ENCODE peak calls at places on chromosome 22, in ten cellular contexts. Y is psoas muscle; O is uterus; T is BJ; I is RWPE1; N is heart right ventricle; Q is CD4-positive, alpha-beta T cell; X is astrocyte; G is neural progenitor cell; E is B cell. Z is an unnamed sample.

GRCh38 chr22:50613291-50613981 is 12.8 kb downstream of the MAPK8IP2 start:
- DNase-seq in O (no peak), Q (no peak), X (no peak), T (no peak), G (no peak), E (no peak), I (no peak), Y (peak), N (peak), Z (no peak)

GRCh38 chr22:28981818-28982499 is 79.7 kb downstream of the C22orf31 start:
- DNase-seq in G (no peak), Y (no peak), X (no peak), O (no peak), E (no peak), N (no peak), I (no peak), T (no peak), Q (no peak), Z (no peak)

GRCh38 chr22:37427128-37427710 is at the start of gene ELFN2:
- DNase-seq in X (no peak), N (peak), Q (no peak), G (peak), T (no peak), I (peak), Y (no peak), O (no peak), E (peak), Z (no peak)

GRCh38 chr22:33925194-33925593 is 4.9 kb upstream of the LARGE1 start:
- DNase-seq in X (no peak), G (no peak), O (no peak), N (no peak), T (no peak), I (no peak), Y (no peak), Q (no peak), E (no peak), Z (no peak)

GRCh38 chr22:28410050-28410816 is 269.4 kb downstream of the TTC28 start:
- DNase-seq in G (no peak), Y (no peak), T (no peak), Q (no peak), O (no peak), X (peak), E (no peak), N (no peak), I (no peak), Z (peak)

GRCh38 chr22:38437416-38437815 is 17.6 kb downstream of the KCNJ4 start:
- DNase-seq in N (no peak), G (no peak), O (no peak), T (no peak), Q (no peak), E (no peak), X (no peak), I (no peak), Y (no peak), Z (no peak)

GRCh38 chr22:22156716-22157499 is 87.7 kb upstream of the VPREB1 start:
- DNase-seq in E (peak), T (no peak), Q (peak), O (no peak), G (peak), I (peak), X (peak), Y (no peak), N (no peak), Z (peak)

GRCh38 chr22:37411655-37412054 is 15.6 kb downstream of the ELFN2 start:
- DNase-seq in Q (no peak), E (no peak), N (no peak), G (no peak), Y (no peak), O (no peak), I (no peak), X (no peak), T (no peak), Z (no peak)

GRCh38 chr22:26367402-26368245 is 61.4 kb upstream of the ASPHD2 start:
- DNase-seq in Y (no peak), X (peak), O (no peak), N (no peak), G (peak), T (no peak), I (peak), Q (peak), E (peak), Z (peak)

GRCh38 chr22:28940441-28940840 is 57.1 kb downstream of the ZNRF3 start:
- DNase-seq in X (no peak), G (peak), E (no peak), O (no peak), Q (no peak), N (no peak), T (no peak), I (no peak), Y (no peak), Z (no peak)

GRCh38 chr22:50621491-50621880 is 6.5 kb downstream of the ARSA start:
- DNase-seq in X (no peak), Y (no peak), I (no peak), O (no peak), N (no peak), E (no peak), T (no peak), Q (peak), G (no peak), Z (no peak)

GRCh38 chr22:34971456-34971855 is 94.5 kb upstream of the ISX start:
- DNase-seq in X (no peak), N (no peak), E (no peak), O (no peak), Y (no peak), T (no peak), Q (no peak), G (no peak), I (no peak), Z (no peak)

GRCh38 chr22:36147196-36147788 is 13.3 kb downstream of the APOL3 start:
- DNase-seq in I (no peak), G (peak), X (no peak), Q (no peak), T (no peak), E (no peak), N (no peak), Y (no peak), O (no peak), Z (no peak)

GRCh38 chr22:39144101-39144815 is 8.2 kb downstream of the CBX7 start:
- DNase-seq in G (peak), T (no peak), Q (peak), E (peak), N (no peak), Y (peak), I (no peak), O (no peak), X (peak), Z (peak)

GRCh38 chr22:49659924-49660315 is 167.8 kb downstream of the BRD1 start:
- DNase-seq in E (no peak), N (no peak), I (no peak), O (peak), T (no peak), G (no peak), Y (no peak), Q (no peak), X (no peak), Z (no peak)

GRCh38 chr22:36465232-36466021 is 16.0 kb downstream of the TXN2 start:
- DNase-seq in T (no peak), O (peak), Y (peak), E (no peak), N (peak), G (no peak), I (peak), X (peak), Q (no peak), Z (peak)

GRCh38 chr22:36587289-36588154 is 58.6 kb upstream of the EIF3D start:
- DNase-seq in I (peak), E (no peak), X (peak), T (peak), G (peak), O (no peak), Y (no peak), Q (no peak), N (no peak), Z (peak)

GRCh38 chr22:39472570-39473556 is 16.1 kb downstream of the MGAT3 start:
- DNase-seq in N (no peak), I (no peak), O (no peak), X (no peak), E (peak), G (no peak), Q (no peak), Y (no peak), T (no peak), Z (peak)

GRCh38 chr22:38572065-38572464 is 2.1 kb upstream of the DMC1 start:
- DNase-seq in X (peak), Q (no peak), O (peak), Y (no peak), T (no peak), I (peak), N (no peak), E (peak), G (peak), Z (peak)

GRCh38 chr22:49999063-49999900 is 13.3 kb downstream of the IL17REL start:
- DNase-seq in T (no peak), Q (no peak), G (peak), I (no peak), O (no peak), Y (peak), E (peak), N (peak), X (no peak), Z (no peak)

GRCh38 chr22:42892156-42892555 is 35.1 kb upstream of the ARFGAP3 start:
- DNase-seq in N (no peak), O (no peak), G (no peak), Q (no peak), E (no peak), I (no peak), T (no peak), X (no peak), Y (no peak), Z (no peak)

DNA sequence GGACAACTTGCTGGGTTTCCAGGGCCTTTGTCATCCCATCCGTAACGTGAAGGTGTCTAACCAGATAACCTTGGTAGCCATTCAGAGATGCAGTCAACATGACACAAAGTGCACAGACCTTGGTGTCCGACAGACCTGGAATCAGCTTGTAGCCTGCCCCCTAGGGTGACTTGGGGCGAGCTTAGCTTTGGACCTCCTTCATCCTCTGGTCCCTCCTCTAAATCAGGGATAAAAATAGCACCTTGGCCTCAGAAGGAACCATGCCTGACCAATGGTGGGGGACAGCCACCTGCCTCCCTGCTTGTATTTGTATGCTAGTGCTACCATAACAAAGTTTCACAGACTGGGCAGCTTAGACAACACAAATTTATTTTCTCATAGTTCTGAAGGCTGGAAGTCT is 3.7 kb downstream of the SNRPD3 start:
- DNase-seq in O (no peak), Y (no peak), N (no peak), Q (no peak), T (no peak), I (no peak), X (no peak), G (no peak), E (no peak), Z (no peak)
- TF ChIP-seq CTCF in O (no peak), Y (no peak), N (no peak), Q (no peak), T (no peak), I (no peak), X (no peak), G (no peak), E (no peak), Z (no peak)

GRCh38 chr22:30556388-30556787 is 9.8 kb upstream of the SEC14L6 start:
- DNase-seq in X (no peak), Y (no peak), Q (no peak), T (no peak), E (no peak), G (peak), N (no peak), O (no peak), I (no peak), Z (no peak)
- TF ChIP-seq CTCF in X (no peak), Y (no peak), Q (no peak), T (no peak), E (no peak), G (peak), N (no peak), O (no peak), I (no peak), Z (peak)

GRCh38 chr22:46001046-46001425 is 24.1 kb upstream of the WNT7B start:
- DNase-seq in Y (peak), G (no peak), O (no peak), T (no peak), E (peak), X (no peak), Q (no peak), N (no peak), I (no peak), Z (no peak)
- TF ChIP-seq CTCF in Y (no peak), G (no peak), O (no peak), T (peak), E (no peak), X (no peak), Q (no peak), N (no peak), I (no peak), Z (peak)

DNA sequence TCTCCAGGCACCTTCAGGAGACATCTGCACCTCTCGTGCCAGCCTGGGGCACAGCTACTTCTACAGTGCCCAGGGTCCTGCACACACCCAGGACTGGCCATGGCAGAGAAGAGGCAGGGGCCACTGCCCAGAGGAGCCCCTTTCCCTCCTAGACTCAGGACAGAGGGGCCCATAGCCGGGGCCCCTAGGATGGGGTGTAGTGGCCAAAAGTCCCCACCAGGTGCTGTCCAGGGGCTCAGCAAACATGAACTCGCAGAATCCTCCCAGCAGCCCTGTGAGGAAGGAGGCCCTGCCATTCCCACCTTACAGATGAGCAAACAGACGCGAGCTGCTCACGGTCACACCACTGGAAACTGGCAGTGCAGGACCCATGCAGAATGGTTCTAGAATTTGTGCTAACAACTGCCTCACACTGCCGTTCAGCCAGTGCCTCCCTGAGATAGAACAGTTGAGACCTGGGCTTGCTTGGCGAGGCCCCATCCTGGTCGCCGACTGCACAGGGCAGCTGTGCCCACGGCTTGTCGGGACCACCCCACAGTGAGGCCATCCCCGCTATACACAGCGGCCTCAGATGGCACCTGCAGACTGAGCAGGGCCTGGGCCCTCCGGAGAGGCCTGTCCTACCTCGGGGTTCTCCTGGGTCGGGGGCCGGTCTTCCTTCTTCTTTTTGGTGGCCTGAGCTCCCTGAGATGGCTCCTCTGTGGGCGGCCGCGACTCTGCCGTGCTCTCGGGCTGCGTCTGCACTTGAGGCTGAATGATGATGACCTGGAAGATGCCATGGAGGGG is 96.4 kb downstream of the PHF21B start:
- DNase-seq in Y (peak), O (no peak), T (no peak), N (no peak), Q (no peak), I (no peak), E (no peak), X (no peak), G (no peak), Z (no peak)
- TF ChIP-seq CTCF in Y (no peak), O (no peak), T (no peak), N (no peak), Q (no peak), I (no peak), E (no peak), X (no peak), G (no peak), Z (no peak)

GRCh38 chr22:47587861-47588582 is 825.6 kb downstream of the TBC1D22A start:
- DNase-seq in T (no peak), I (no peak), E (no peak), Q (no peak), G (no peak), X (no peak), Y (peak), O (no peak), N (no peak), Z (no peak)
- TF ChIP-seq CTCF in T (no peak), I (no peak), E (no peak), Q (no peak), G (no peak), X (no peak), Y (no peak), O (no peak), N (no peak), Z (no peak)

DNA sequence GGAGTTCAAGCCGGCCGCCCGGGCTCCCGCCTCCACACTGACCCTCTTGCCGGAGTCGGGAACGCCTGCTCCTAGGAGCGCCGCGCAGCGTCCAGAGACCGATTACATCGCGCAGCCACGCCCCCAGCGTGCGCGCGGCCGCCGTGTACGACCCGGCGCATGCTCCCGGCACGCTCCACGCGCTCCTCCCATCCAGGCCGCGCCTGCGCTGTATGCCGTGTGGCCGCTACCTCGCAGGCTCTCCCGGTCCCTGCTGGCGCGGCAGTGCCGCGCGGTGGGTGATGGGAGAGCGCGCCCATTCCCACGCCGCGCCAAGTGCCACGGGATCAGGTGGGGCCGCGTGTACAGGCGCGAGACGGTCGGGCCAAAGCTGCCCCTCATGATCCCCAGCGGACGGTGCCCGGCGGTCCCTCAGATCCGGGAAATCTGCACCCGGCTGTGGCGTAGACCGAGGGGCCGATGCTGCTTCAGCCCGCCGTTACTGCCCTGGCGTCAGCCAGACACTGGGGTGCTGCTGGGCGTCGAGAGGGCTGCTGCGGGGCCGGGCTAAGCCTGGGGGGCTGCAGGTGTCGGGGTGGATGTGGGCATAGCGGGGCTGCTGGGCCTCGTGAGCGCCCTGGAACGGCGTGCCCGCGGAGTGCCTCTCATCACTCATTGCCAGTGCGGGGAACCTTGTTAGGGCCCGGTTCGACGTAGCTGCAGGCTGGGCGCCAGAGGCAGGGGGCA is at the start of the genes GNB1L and RTL10:
- DNase-seq in O (peak), G (peak), N (peak), T (peak), E (peak), Y (peak), Q (peak), I (peak), X (peak), Z (peak)
- TF ChIP-seq CTCF in O (peak), G (no peak), N (no peak), T (peak), E (no peak), Y (no peak), Q (no peak), I (no peak), X (no peak), Z (no peak)

Z was measured in brain microvascular endothelial cell.